ENCODE peak calls at places on chromosomes 5 and 9, in ten cellular contexts. O is right cardiac atrium, T is tibial artery, F is NT2/D1, A is Karpas-422, D is A549, U is stomach, B is IMR-90, P is fibroblast of lung, Z is testis. I is an unnamed sample. For H3K4me1, the result is how much of the 10 kb centered on the place peaks cover.

GRCh38 chr5:93790401-93790800 is 49.0 kb upstream of the POU5F2 start:
- DNase-seq in T (no peak), O (no peak), B (peak), Z (no peak), A (no peak), F (no peak), U (no peak), P (peak), D (no peak), I (no peak)

GRCh38 chr9:4465910-4466309 is 24.4 kb upstream of the SLC1A1 start:
- DNase-seq in O (no peak), B (no peak), F (no peak), T (no peak), P (no peak), Z (no peak), A (no peak), U (no peak), D (no peak), I (no peak)

GRCh38 chr5:135289651-135290050 is 109.4 kb downstream of the MACROH2A1 start:
- DNase-seq in A (no peak), F (no peak), D (no peak), T (no peak), U (no peak), O (no peak), B (no peak), Z (no peak), P (no peak), I (no peak)

GRCh38 chr5:41524174-41524573 is 13.8 kb upstream of the PLCXD3 start:
- DNase-seq in P (peak), D (no peak), B (no peak), A (peak), U (no peak), T (no peak), Z (no peak), F (no peak), O (no peak), I (no peak)

GRCh38 chr5:167488371-167488770 is 803.1 kb upstream of the WWC1 start:
- DNase-seq in O (no peak), P (no peak), A (no peak), B (no peak), T (no peak), D (no peak), U (no peak), Z (no peak), F (no peak), I (no peak)

GRCh38 chr9:74887041-74887980 is at the start of gene TRPM6:
- DNase-seq in A (no peak), D (peak), O (peak), Z (peak), T (peak), U (peak), P (peak), F (peak), B (peak), I (peak)

GRCh38 chr9:93648836-93649235 is 72.5 kb downstream of the PHF2 start:
- DNase-seq in U (peak), F (no peak), B (no peak), P (no peak), Z (peak), D (no peak), O (peak), T (no peak), A (no peak), I (no peak)

GRCh38 chr5:67238191-67238590 is 41.6 kb upstream of the CD180 start:
- DNase-seq in P (peak), O (no peak), A (no peak), F (no peak), T (no peak), Z (no peak), U (no peak), D (no peak), B (peak), I (no peak)

GRCh38 chr9:83965350-83966208 is 14.4 kb downstream of the HNRNPK start:
- DNase-seq in P (peak), U (no peak), Z (no peak), B (peak), D (no peak), O (no peak), T (no peak), A (peak), F (no peak), I (no peak)

GRCh38 chr5:168157141-168157540 is 134.3 kb upstream of the WWC1 start:
- DNase-seq in U (no peak), F (no peak), O (no peak), D (no peak), Z (no peak), T (no peak), A (no peak), B (no peak), P (no peak), I (no peak)

GRCh38 chr9:79237861-79238260 is 333.9 kb upstream of the TLE4 start:
- DNase-seq in U (no peak), P (peak), O (no peak), B (peak), D (no peak), T (no peak), A (no peak), Z (no peak), F (no peak), I (no peak)

GRCh38 chr9:134776080-134776796 is 104.4 kb upstream of the FCN2 start:
- DNase-seq in P (peak), U (no peak), D (no peak), B (peak), A (no peak), O (peak), Z (no peak), T (no peak), F (no peak), I (no peak)

GRCh38 chr9:16333697-16334096 is 536.8 kb downstream of the BNC2 start:
- DNase-seq in D (no peak), B (no peak), P (no peak), O (no peak), T (no peak), A (no peak), U (no peak), F (no peak), Z (no peak), I (no peak)

GRCh38 chr5:132768485-132768868 is 8.6 kb downstream of the SEPTIN8 start:
- DNase-seq in B (no peak), P (no peak), A (no peak), F (no peak), O (no peak), T (no peak), D (no peak), U (no peak), Z (no peak), I (no peak)

GRCh38 chr5:180370861-180371641 is 17.9 kb upstream of the GFPT2 start:
- DNase-seq in P (no peak), T (no peak), A (no peak), D (no peak), F (no peak), B (no peak), U (no peak), Z (no peak), O (no peak), I (no peak)

GRCh38 chr5:116571568-116572321 is 2.9 kb downstream of the SEMA6A start:
- DNase-seq in P (no peak), A (no peak), U (no peak), B (no peak), F (no peak), D (no peak), T (no peak), O (no peak), Z (peak), I (peak)

GRCh38 chr5:115398726-115399125 is 102.3 kb upstream of the CCDC112 start:
- DNase-seq in B (peak), D (no peak), F (no peak), Z (no peak), U (no peak), P (peak), T (no peak), A (no peak), O (no peak), I (no peak)

GRCh38 chr5:33321026-33321425 is 119.7 kb upstream of the TARS1 start:
- DNase-seq in D (no peak), T (peak), P (peak), A (no peak), O (no peak), F (no peak), B (peak), U (no peak), Z (no peak), I (no peak)

GRCh38 chr5:56816546-56817081 is 1.3 kb downstream of the MAP3K1 start:
- DNase-seq in Z (peak), D (peak), U (peak), B (peak), O (peak), F (peak), A (peak), P (peak), T (peak), I (peak)

GRCh38 chr5:159826351-159827222 is 89.7 kb upstream of the ADRA1B start:
- DNase-seq in A (no peak), B (peak), P (peak), D (peak), T (no peak), U (peak), F (peak), O (no peak), Z (no peak), I (no peak)

GRCh38 chr5:166699616-166700015 is 1591.8 kb upstream of the WWC1 start:
- DNase-seq in U (no peak), F (no peak), P (peak), B (no peak), Z (no peak), D (no peak), A (no peak), O (no peak), T (no peak), I (no peak)

GRCh38 chr5:154077692-154078091 is 38.9 kb downstream of the MFAP3 start:
- DNase-seq in F (no peak), T (no peak), A (no peak), P (peak), O (peak), U (peak), Z (no peak), B (peak), D (no peak), I (no peak)

GRCh38 chr9:95820076-95820475 is 55.4 kb upstream of the ERCC6L2 start:
- DNase-seq in F (no peak), T (no peak), B (no peak), Z (no peak), P (no peak), U (no peak), A (no peak), O (no peak), D (no peak), I (no peak)

GRCh38 chr5:111143910-111144309 is 51.8 kb downstream of the WDR36 start:
- DNase-seq in U (no peak), F (no peak), O (peak), Z (peak), D (no peak), A (no peak), B (peak), P (peak), T (peak), I (no peak)

GRCh38 chr5:168537176-168537575 is 8.1 kb downstream of the FBLL1 start:
- DNase-seq in T (no peak), A (no peak), F (no peak), O (no peak), P (no peak), Z (no peak), B (no peak), D (no peak), U (no peak), I (no peak)

GRCh38 chr5:443239-444151 is 519 bp downstream of the EXOC3 start:
- DNase-seq in B (no peak), U (no peak), D (peak), P (no peak), Z (no peak), F (no peak), T (peak), A (peak), O (no peak), I (peak)

GRCh38 chr5:113231653-113232000 is 203.2 kb downstream of the TSSK1B start:
- DNase-seq in T (no peak), D (no peak), O (no peak), F (no peak), U (no peak), A (no peak), B (no peak), P (no peak), Z (no peak), I (no peak)

GRCh38 chr9:98118640-98119601 is at the start of gene TRIM14:
- DNase-seq in Z (peak), T (peak), A (peak), O (peak), B (peak), U (peak), F (no peak), D (peak), P (peak), I (peak)

GRCh38 chr9:94813379-94813778 is 86.9 kb downstream of the AOPEP start:
- DNase-seq in A (no peak), U (no peak), B (no peak), F (no peak), Z (peak), D (no peak), O (no peak), T (no peak), P (no peak), I (no peak)

GRCh38 chr9:121322037-121322736 is 47.9 kb downstream of the STOM start:
- DNase-seq in O (no peak), U (no peak), P (peak), Z (no peak), F (no peak), T (no peak), D (peak), B (peak), A (no peak), I (no peak)

GRCh38 chr5:135436856-135437795 is 10.0 kb downstream of the DCANP1 start:
- DNase-seq in T (no peak), B (no peak), A (no peak), P (no peak), U (no peak), D (no peak), F (no peak), Z (no peak), O (peak), I (no peak)

GRCh38 chr9:36486933-36487481 is 85.7 kb upstream of the MELK start:
- DNase-seq in T (peak), B (no peak), Z (peak), U (peak), P (no peak), A (peak), O (peak), D (no peak), F (no peak), I (peak)

GRCh38 chr9:77975023-77975422 is 56.6 kb downstream of the GNAQ start:
- DNase-seq in F (no peak), T (no peak), P (no peak), A (no peak), U (no peak), Z (no peak), D (no peak), B (no peak), O (no peak), I (no peak)

GRCh38 chr5:106393276-106393675 is 1277.5 kb downstream of the EFNA5 start:
- DNase-seq in O (no peak), U (no peak), B (no peak), A (no peak), F (no peak), P (no peak), Z (no peak), T (no peak), D (no peak), I (no peak)

GRCh38 chr5:14914603-14915277 is 43.2 kb upstream of the ANKH start:
- DNase-seq in U (no peak), D (no peak), F (no peak), T (no peak), B (peak), O (no peak), A (no peak), P (peak), Z (no peak), I (no peak)

GRCh38 chr5:160787247-160787646 is 64.8 kb downstream of the ATP10B start:
- DNase-seq in B (no peak), F (no peak), O (no peak), P (no peak), Z (peak), U (peak), T (no peak), A (peak), D (peak), I (peak)

GRCh38 chr5:172096184-172096941 is 89.9 kb upstream of the FBXW11 start:
- DNase-seq in F (no peak), O (no peak), B (no peak), U (no peak), T (no peak), A (no peak), Z (no peak), P (no peak), D (no peak), I (no peak)

GRCh38 chr9:89631381-89631780 is 26.6 kb downstream of the GADD45G start:
- DNase-seq in T (no peak), A (no peak), U (no peak), P (no peak), D (no peak), B (no peak), O (no peak), F (no peak), Z (peak), I (no peak)

GRCh38 chr9:23769307-23769935 is 56.6 kb downstream of the ELAVL2 start:
- DNase-seq in B (peak), U (no peak), A (no peak), T (no peak), D (no peak), F (no peak), O (no peak), P (no peak), Z (no peak), I (no peak)
- H3K4me1 ChIP-seq in B (under half), U (under half), A (under half), T (under half), D (under half), F (under half), O (under half), P (under half), Z (under half), I (under half)

DNA sequence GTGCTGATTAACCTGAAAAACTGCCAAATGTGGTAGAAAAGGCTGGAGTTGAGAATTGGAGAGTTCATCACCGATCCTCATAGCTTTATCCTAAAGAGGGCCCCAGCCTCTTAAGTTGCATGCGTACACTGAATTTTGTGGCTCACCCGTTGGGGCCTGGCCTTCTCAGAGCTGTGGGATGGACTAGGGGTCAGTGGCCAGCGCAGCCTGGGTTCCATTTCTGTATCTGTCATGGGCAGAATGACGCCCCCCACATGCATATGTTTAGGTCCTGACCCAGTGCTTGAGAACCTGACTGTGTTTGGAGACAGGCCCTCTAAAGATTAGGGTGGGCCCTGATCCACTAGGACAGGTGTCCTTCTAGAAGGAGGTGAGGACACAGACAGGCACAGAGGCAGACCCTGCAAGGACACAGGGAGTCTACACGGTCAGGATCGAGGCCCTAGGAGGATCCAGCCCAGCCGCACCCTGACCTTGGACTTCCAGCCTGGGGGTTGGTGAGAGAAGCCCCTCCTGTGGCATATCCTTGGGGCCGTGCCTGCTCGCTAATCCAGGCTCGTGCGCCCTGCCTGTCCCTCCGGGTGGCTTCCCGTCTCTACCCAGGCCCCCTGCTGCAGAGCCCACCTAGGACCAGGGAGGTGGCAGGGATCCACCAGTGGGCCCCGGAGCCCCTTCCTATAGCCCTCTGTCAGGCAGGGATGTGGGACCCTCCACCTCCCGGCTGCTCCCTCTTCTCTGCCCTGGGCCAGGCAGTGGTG is 32.2 kb downstream of the NDUFS6 start:
- DNase-seq in O (no peak), T (no peak), B (no peak), Z (no peak), F (no peak), U (no peak), D (no peak), A (no peak), P (no peak), I (no peak)
- H3K4me3 ChIP-seq in O (no peak), T (no peak), B (no peak), Z (no peak), F (no peak), U (no peak), D (no peak), A (no peak), P (no peak), I (no peak)

DNA sequence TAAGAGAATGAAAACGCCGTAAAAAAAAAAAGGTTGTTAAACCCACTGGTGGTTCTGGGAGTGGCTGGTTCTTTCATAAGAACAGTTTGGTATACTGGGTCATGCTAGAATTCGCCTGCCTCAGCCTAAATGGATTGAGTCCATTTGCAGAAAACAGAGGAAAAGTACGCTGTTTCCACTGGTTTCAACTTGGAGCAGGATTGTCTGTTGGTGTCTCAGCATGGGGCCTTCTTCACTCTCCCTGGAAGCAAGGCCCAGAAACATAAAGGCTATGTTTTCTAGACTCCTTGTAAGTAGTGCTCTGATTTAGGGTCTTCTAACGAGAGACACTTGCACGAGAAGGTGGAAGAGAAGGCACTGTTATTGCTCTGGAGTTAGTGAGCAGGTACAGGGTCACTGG is 116.9 kb upstream of the MTAP start:
- DNase-seq in F (no peak), A (no peak), D (no peak), U (no peak), T (no peak), P (no peak), B (no peak), O (no peak), Z (no peak), I (no peak)
- H3K4me1 ChIP-seq in F (under half), A (under half), D (half or more), U (under half), T (under half), P (under half), B (under half), O (under half), Z (under half), I (under half)

GRCh38 chr5:150460781-150461180 is 11.2 kb upstream of the RPS14 start:
- DNase-seq in D (no peak), P (no peak), T (no peak), U (no peak), Z (no peak), O (no peak), B (no peak), A (no peak), F (no peak), I (no peak)
- H3K4me3 ChIP-seq in D (no peak), P (no peak), T (no peak), U (no peak), Z (no peak), O (no peak), B (no peak), A (peak), F (no peak), I (no peak)

DNA sequence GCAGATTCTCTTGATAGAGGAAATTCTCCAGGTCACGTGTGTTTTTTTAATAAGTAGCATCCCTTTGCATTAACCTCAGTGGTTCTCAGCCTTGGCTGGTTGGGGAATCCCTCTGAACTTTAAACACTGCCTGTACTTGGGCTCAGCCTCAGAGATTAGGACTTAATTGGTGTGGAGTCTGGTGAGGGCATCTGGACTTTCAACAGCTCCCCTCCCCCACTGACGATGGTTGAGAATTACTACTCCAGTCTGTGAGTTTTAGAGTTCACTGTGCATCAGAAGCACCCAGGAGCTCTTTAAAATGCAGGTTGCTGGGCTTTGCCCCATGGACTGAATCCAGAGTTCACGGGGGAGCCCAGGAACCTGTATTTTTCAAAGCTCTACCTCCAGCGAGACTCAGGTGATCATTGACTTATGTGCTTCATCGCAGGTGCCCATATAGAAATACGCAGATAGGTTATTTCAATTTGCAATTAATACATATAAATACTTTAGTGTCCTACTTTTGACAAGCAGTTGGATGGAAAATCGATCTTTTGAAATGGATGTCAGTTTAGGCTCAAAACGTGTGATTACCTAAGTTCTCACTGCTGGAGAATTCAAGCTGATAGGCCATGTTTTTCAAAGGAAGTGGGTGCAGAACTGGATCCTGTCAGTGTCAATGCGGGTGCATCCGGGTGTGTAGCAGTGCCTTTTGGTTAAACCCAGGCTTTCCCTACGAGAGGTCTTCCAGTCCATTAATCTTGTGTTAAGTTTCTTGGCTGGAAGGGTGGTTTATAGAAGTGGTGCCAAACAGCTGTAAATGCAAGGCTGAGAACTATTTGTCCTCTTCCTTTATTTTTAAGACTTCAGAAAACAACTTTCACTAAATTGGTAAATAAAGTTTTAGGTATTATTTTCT is 71.6 kb downstream of the DAPK1 start:
- DNase-seq in T (no peak), P (peak), A (no peak), O (peak), D (no peak), B (no peak), F (no peak), Z (peak), U (no peak), I (no peak)
- H3K4me1 ChIP-seq in T (under half), P (under half), A (under half), O (under half), D (half or more), B (under half), F (under half), Z (under half), U (half or more), I (under half)

I was measured in colonic mucosa.